ENCODE peak calls at places on chromosomes 11 and 22, in eight cellular contexts. X is neural progenitor cell, W is fibroblast of lung, J is PC-3, H is PC-9, S is GM23248, A is DND-41, Z is mammary epithelial cell. V is an unnamed sample. For H3K4me1 and H3K9me3, the result is how much of the 10 kb centered on the place peaks cover.

GRCh38 chr11:60719406-60719805 is 5.1 kb upstream of the MS4A18 start:
- DNase-seq in S (no peak), H (no peak), Z (no peak), W (no peak), A (no peak), X (no peak), J (no peak), V (no peak)

GRCh38 chr11:72848846-72849466 is 34.7 kb downstream of the ATG16L2 start:
- DNase-seq in J (peak), Z (peak), A (peak), X (peak), H (peak), S (peak), W (peak), V (peak)

GRCh38 chr11:62580959-62581715 is 7.4 kb upstream of the EEF1G start:
- DNase-seq in J (no peak), Z (no peak), X (no peak), A (no peak), S (no peak), W (no peak), H (no peak), V (no peak)

GRCh38 chr22:19753090-19753842 is 7.3 kb upstream of the TBX1 start:
- DNase-seq in W (no peak), J (no peak), H (no peak), A (no peak), X (no peak), S (no peak), Z (no peak), V (no peak)

GRCh38 chr11:34890812-34891211 is 25.4 kb downstream of the APIP start:
- DNase-seq in J (peak), X (peak), A (no peak), S (peak), W (peak), Z (peak), H (no peak), V (peak)

GRCh38 chr11:109424893-109425292 is 2.9 kb downstream of the C11orf87 start:
- DNase-seq in Z (peak), S (no peak), X (peak), H (peak), A (peak), J (peak), W (no peak), V (peak)

GRCh38 chr22:27801616-27802388 is at the start of gene MN1:
- DNase-seq in X (peak), A (no peak), W (peak), S (peak), Z (peak), H (peak), J (no peak), V (peak)

GRCh38 chr11:94768602-94769511 is 701 bp downstream of the AMOTL1 start:
- DNase-seq in W (peak), J (peak), X (peak), S (peak), Z (peak), A (no peak), H (peak), V (peak)

GRCh38 chr11:115548878-115549528 is 44.8 kb upstream of the CADM1 start:
- DNase-seq in J (no peak), W (no peak), H (no peak), X (peak), A (no peak), Z (no peak), S (no peak), V (no peak)

GRCh38 chr11:88375927-88376470 is 38.5 kb upstream of the CTSC start:
- DNase-seq in Z (no peak), X (no peak), J (no peak), S (no peak), A (no peak), W (no peak), H (no peak), V (peak)

GRCh38 chr11:111361082-111361801 is 17.8 kb downstream of the POU2AF1 start:
- DNase-seq in Z (peak), X (no peak), H (no peak), S (no peak), W (no peak), A (no peak), J (no peak), V (no peak)

GRCh38 chr22:36757608-36758220 is 18.2 kb downstream of the IFT27 start:
- DNase-seq in S (peak), J (peak), W (peak), X (peak), H (peak), Z (peak), A (peak), V (peak)

GRCh38 chr22:44523981-44524759 is 26.1 kb upstream of the RTL6 start:
- DNase-seq in S (peak), J (no peak), H (no peak), Z (no peak), W (peak), X (no peak), A (no peak), V (peak)

GRCh38 chr11:110093407-110094297 is 460 bp downstream of the ZC3H12C start:
- DNase-seq in H (peak), X (peak), J (peak), W (peak), A (no peak), S (peak), Z (peak), V (peak)

GRCh38 chr11:17219016-17219415 is 11.2 kb upstream of the PIK3C2A start:
- DNase-seq in Z (no peak), J (no peak), H (no peak), W (no peak), S (peak), X (no peak), A (no peak), V (no peak)

GRCh38 chr11:2186669-2187266 is 15.2 kb upstream of the TH start:
- DNase-seq in J (peak), X (peak), A (peak), W (no peak), H (no peak), Z (no peak), S (peak), V (peak)

GRCh38 chr11:33899383-33900037 is 7.6 kb upstream of the LMO2 start:
- DNase-seq in X (peak), W (peak), S (peak), H (peak), J (peak), A (no peak), Z (peak), V (peak)

GRCh38 chr11:2805388-2806057 is 80.1 kb downstream of the CDKN1C start:
- DNase-seq in A (no peak), W (no peak), X (no peak), Z (no peak), J (no peak), H (no peak), S (no peak), V (no peak)

DNA sequence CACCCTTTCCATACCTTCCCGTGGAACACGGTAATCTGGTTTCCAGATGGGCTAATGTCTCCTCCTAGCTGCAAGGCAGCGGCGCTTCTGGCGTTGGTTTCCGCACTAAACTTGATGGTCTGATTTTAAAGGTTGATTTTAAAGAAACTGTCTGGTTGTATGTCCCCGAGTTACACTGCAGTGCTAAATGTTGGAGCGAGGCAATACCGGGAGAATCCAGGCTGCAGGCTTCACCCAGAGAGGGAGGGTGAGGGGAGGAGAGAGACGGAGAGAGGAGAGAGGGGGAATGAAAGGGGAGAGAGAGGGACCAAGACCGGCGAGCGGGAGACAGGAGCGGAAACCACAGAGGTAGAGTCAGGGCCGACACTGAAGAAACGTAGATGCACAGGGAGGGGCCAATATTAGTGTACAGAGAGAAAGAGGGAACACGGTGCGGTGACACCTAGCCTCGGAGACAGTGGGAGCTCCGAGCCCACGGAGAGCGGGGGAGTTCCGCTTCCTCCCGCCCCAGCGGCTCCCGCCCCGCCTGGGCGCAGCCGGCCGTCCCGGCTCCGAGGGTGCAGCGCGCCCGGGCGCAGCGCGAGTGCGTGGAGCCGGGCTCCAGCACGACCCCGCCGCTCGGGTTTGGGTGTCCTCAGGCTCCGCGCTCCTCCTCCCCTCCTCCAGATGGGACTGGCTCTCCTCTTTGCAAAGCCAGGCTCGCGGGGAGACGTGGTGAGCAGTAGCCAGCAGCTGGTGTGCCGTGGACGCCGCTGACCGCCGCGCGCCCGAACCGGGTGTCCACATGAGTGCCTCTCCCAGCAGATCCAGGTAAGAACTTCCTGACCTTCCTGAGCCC is 71.9 kb upstream of the GRAMD1B start:
- DNase-seq in X (peak), Z (peak), H (no peak), A (no peak), W (peak), S (peak), J (peak), V (peak)
- TF ChIP-seq EZH2 in X (peak), Z (peak), H (no peak), A (peak), W (peak), S (no peak), J (no peak), V (peak)

GRCh38 chr22:23522642-23523251 is 57.3 kb downstream of the IGLL1 start:
- DNase-seq in W (no peak), X (peak), A (peak), S (peak), Z (no peak), H (no peak), J (peak), V (no peak)
- H3K4me1 ChIP-seq in W (under half), X (under half), A (half or more), S (under half), Z (under half), H (under half), J (under half), V (under half)

DNA sequence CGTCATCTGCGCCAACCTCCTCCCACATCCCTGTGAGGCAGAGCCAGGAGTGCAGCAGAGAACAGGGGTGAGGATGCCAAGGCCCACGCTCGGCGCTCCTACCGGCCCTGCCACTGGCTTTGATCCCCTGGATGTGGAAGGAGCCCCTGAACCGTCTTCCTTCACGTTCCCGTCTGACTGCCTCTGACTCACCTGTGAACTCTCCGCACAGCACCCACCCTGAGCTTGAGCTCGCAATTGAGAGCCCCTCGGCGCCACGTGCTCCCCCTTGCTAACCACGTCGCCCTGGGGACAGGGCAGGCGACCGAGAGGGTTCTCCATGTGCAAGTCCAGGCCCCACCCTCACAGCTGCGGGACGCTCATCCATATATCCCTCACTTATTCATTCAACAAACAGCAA is 645.3 kb downstream of the BRD1 start:
- DNase-seq in J (no peak), X (no peak), A (no peak), Z (no peak), H (no peak), W (no peak), S (no peak), V (no peak)
- H3K9me3 ChIP-seq in J (under half), X (under half), A (under half), Z (half or more), H (under half), W (under half), S (under half), V (under half)

GRCh38 chr11:8267831-8268529 is 4.3 kb upstream of the LMO1 start:
- DNase-seq in X (peak), A (no peak), H (no peak), S (peak), Z (no peak), W (no peak), J (no peak), V (no peak)
- TF ChIP-seq EZH2 in X (peak), A (no peak), H (no peak), S (peak), Z (peak), W (peak), J (no peak), V (peak)

GRCh38 chr11:78372114-78372768 is 45.4 kb downstream of the GAB2 start:
- DNase-seq in S (no peak), X (no peak), J (no peak), H (no peak), Z (no peak), W (no peak), A (no peak), V (no peak)

GRCh38 chr11:78373689-78374088 is 43.9 kb downstream of the GAB2 start:
- DNase-seq in H (no peak), J (no peak), W (no peak), S (no peak), A (no peak), Z (no peak), X (peak), V (no peak)

GRCh38 chr11:78374917-78375316 is 42.7 kb downstream of the GAB2 start:
- DNase-seq in S (no peak), H (no peak), J (no peak), W (no peak), X (no peak), Z (no peak), A (no peak), V (no peak)

GRCh38 chr11:78370406-78371172 is 47.0 kb downstream of the GAB2 start:
- DNase-seq in X (no peak), A (no peak), W (peak), J (no peak), H (no peak), S (peak), Z (no peak), V (no peak)

GRCh38 chr11:78371221-78371899 is 46.3 kb downstream of the GAB2 start:
- DNase-seq in X (no peak), Z (no peak), J (no peak), H (no peak), W (no peak), S (no peak), A (no peak), V (no peak)
- H3K4me1 ChIP-seq in X (half or more), Z (under half), J (under half), H (under half), W (under half), S (under half), A (under half), V (under half)

GRCh38 chr11:127567237-127567932 is 566.8 kb upstream of the KIRREL3 start:
- DNase-seq in H (no peak), A (no peak), Z (no peak), W (no peak), J (no peak), S (no peak), X (peak), V (no peak)
- H3K9me3 ChIP-seq in H (under half), A (under half), Z (under half), W (under half), J (under half), S (under half), X (under half), V (under half)

GRCh38 chr11:31825453-31826391 is 14.6 kb upstream of the PAX6 start:
- DNase-seq in S (no peak), A (no peak), Z (no peak), H (no peak), X (peak), W (no peak), J (no peak), V (peak)
- TF ChIP-seq EZH2 in S (peak), A (no peak), Z (peak), H (no peak), X (peak), W (peak), J (no peak), V (peak)